ENCODE peak calls at places on chromosomes 11 and 22, in four cellular contexts. One of them, this sample, is unnamed.

GRCh38 chr11:35974878-35975578 is 31.2 kb downstream of the LDLRAD3 start:
- DNase-seq in CD4-positive, alpha-beta memory T cell: no peak
- DNase-seq in upper lobe of right lung: no peak
- DNase-seq in neuronal stem cell: no peak
- DNase-seq in this sample: no peak

GRCh38 chr22:46145361-46145851 is 4.9 kb upstream of the PPARA start:
- DNase-seq in CD4-positive, alpha-beta memory T cell: no peak
- DNase-seq in upper lobe of right lung: no peak
- DNase-seq in neuronal stem cell: no peak
- DNase-seq in this sample: no peak

GRCh38 chr11:57300785-57301184 is 24.0 kb downstream of the TNKS1BP1 start:
- DNase-seq in upper lobe of right lung: no peak
- DNase-seq in neuronal stem cell: no peak
- DNase-seq in CD4-positive, alpha-beta memory T cell: no peak
- DNase-seq in this sample: no peak

GRCh38 chr11:44575962-44576361 is 10.5 kb downstream of the CD82 start:
- DNase-seq in neuronal stem cell: no peak
- DNase-seq in upper lobe of right lung: no peak
- DNase-seq in CD4-positive, alpha-beta memory T cell: no peak
- DNase-seq in this sample: no peak

GRCh38 chr22:31212783-31213626 is 907 bp downstream of the LIMK2 start:
- DNase-seq in CD4-positive, alpha-beta memory T cell: no peak
- DNase-seq in neuronal stem cell: no peak
- DNase-seq in upper lobe of right lung: no peak
- DNase-seq in this sample: no peak

GRCh38 chr11:88538088-88538487 is 200.6 kb upstream of the CTSC start:
- DNase-seq in upper lobe of right lung: no peak
- DNase-seq in CD4-positive, alpha-beta memory T cell: no peak
- DNase-seq in neuronal stem cell: no peak
- DNase-seq in this sample: no peak

GRCh38 chr11:289706-290620 is 1.0 kb downstream of the PGGHG start:
- DNase-seq in CD4-positive, alpha-beta memory T cell: no peak
- DNase-seq in neuronal stem cell: no peak
- DNase-seq in upper lobe of right lung: peak; percentile 64
- DNase-seq in this sample: no peak

GRCh38 chr22:27456696-27457503 is 344.7 kb downstream of the MN1 start:
- DNase-seq in neuronal stem cell: no peak
- DNase-seq in CD4-positive, alpha-beta memory T cell: no peak
- DNase-seq in upper lobe of right lung: no peak
- DNase-seq in this sample: no peak

GRCh38 chr11:115670538-115671200 is 166.5 kb upstream of the CADM1 start:
- DNase-seq in neuronal stem cell: no peak
- DNase-seq in upper lobe of right lung: no peak
- DNase-seq in CD4-positive, alpha-beta memory T cell: no peak
- DNase-seq in this sample: no peak

GRCh38 chr11:77821349-77821851 is 456 bp downstream of the AAMDC start:
- DNase-seq in upper lobe of right lung: peak; percentile 68
- DNase-seq in neuronal stem cell: no peak
- DNase-seq in CD4-positive, alpha-beta memory T cell: peak; percentile 15
- DNase-seq in this sample: peak; percentile 56

GRCh38 chr11:59901306-59901705 is 22.7 kb downstream of the OOSP3 start:
- DNase-seq in upper lobe of right lung: no peak
- DNase-seq in neuronal stem cell: no peak
- DNase-seq in CD4-positive, alpha-beta memory T cell: no peak
- DNase-seq in this sample: peak; percentile 26

GRCh38 chr11:86696004-86696403 is 23.6 kb upstream of the ME3 start:
- DNase-seq in upper lobe of right lung: no peak
- DNase-seq in CD4-positive, alpha-beta memory T cell: no peak
- DNase-seq in neuronal stem cell: no peak
- DNase-seq in this sample: no peak

GRCh38 chr11:19595840-19596751 is 116.5 kb upstream of the NAV2 start:
- DNase-seq in neuronal stem cell: no peak
- DNase-seq in CD4-positive, alpha-beta memory T cell: no peak
- DNase-seq in upper lobe of right lung: no peak
- DNase-seq in this sample: no peak

GRCh38 chr11:102940714-102941588 is 14.6 kb downstream of the MMP13 start:
- DNase-seq in neuronal stem cell: peak; percentile 64
- DNase-seq in CD4-positive, alpha-beta memory T cell: peak; percentile 32
- DNase-seq in upper lobe of right lung: no peak
- DNase-seq in this sample: peak; percentile 62

GRCh38 chr22:23180301-23180892 is at the start of gene BCR:
- DNase-seq in CD4-positive, alpha-beta memory T cell: peak; percentile 62
- DNase-seq in neuronal stem cell: no peak
- DNase-seq in upper lobe of right lung: peak; percentile 90
- DNase-seq in this sample: no peak

GRCh38 chr11:68942090-68942620 is 38.5 kb downstream of the IGHMBP2 start:
- DNase-seq in CD4-positive, alpha-beta memory T cell: no peak
- DNase-seq in upper lobe of right lung: no peak
- DNase-seq in neuronal stem cell: no peak
- DNase-seq in this sample: no peak

GRCh38 chr22:19121631-19122142 is 525 bp downstream of the DGCR2 start:
- DNase-seq in neuronal stem cell: peak; percentile 24
- DNase-seq in CD4-positive, alpha-beta memory T cell: peak; percentile 23
- DNase-seq in upper lobe of right lung: peak; percentile 84
- DNase-seq in this sample: peak; percentile 51

GRCh38 chr11:12604557-12605105 is 69.6 kb upstream of the TEAD1 start:
- DNase-seq in upper lobe of right lung: no peak
- DNase-seq in neuronal stem cell: no peak
- DNase-seq in CD4-positive, alpha-beta memory T cell: no peak
- DNase-seq in this sample: no peak

GRCh38 chr11:72208281-72208680 is 8.3 kb upstream of the FOLR2 start:
- DNase-seq in upper lobe of right lung: no peak
- DNase-seq in CD4-positive, alpha-beta memory T cell: no peak
- DNase-seq in neuronal stem cell: no peak
- DNase-seq in this sample: no peak

GRCh38 chr11:63832336-63832735 is 6.6 kb upstream of the MARK2 start:
- DNase-seq in neuronal stem cell: no peak
- DNase-seq in upper lobe of right lung: no peak
- DNase-seq in CD4-positive, alpha-beta memory T cell: no peak
- DNase-seq in this sample: no peak

GRCh38 chr11:76801205-76801604 is 18.0 kb downstream of the TSKU start:
- DNase-seq in upper lobe of right lung: no peak
- DNase-seq in neuronal stem cell: no peak
- DNase-seq in CD4-positive, alpha-beta memory T cell: no peak
- DNase-seq in this sample: no peak

GRCh38 chr11:67640021-67640757 is 626 bp upstream of the TBX10 start:
- DNase-seq in upper lobe of right lung: peak; percentile 84
- DNase-seq in CD4-positive, alpha-beta memory T cell: peak; percentile 49
- DNase-seq in neuronal stem cell: no peak
- DNase-seq in this sample: peak; percentile 87

GRCh38 chr11:124454552-124454951 is 9.1 kb upstream of the OR8B8 start:
- DNase-seq in neuronal stem cell: no peak
- DNase-seq in upper lobe of right lung: no peak
- DNase-seq in CD4-positive, alpha-beta memory T cell: no peak
- DNase-seq in this sample: no peak

GRCh38 chr22:43153916-43154315 is 2.6 kb downstream of the TSPO start:
- DNase-seq in neuronal stem cell: no peak
- DNase-seq in CD4-positive, alpha-beta memory T cell: no peak
- DNase-seq in upper lobe of right lung: no peak
- DNase-seq in this sample: no peak

GRCh38 chr11:79182794-79183193 is 258.0 kb downstream of the TENM4 start:
- DNase-seq in upper lobe of right lung: no peak
- DNase-seq in neuronal stem cell: no peak
- DNase-seq in CD4-positive, alpha-beta memory T cell: no peak
- DNase-seq in this sample: no peak

GRCh38 chr11:86632499-86633269 is 39.7 kb downstream of the ME3 start:
- DNase-seq in CD4-positive, alpha-beta memory T cell: no peak
- DNase-seq in neuronal stem cell: peak; percentile 12
- DNase-seq in upper lobe of right lung: no peak
- DNase-seq in this sample: no peak

GRCh38 chr11:94787798-94788197 is 19.6 kb downstream of the AMOTL1 start:
- DNase-seq in CD4-positive, alpha-beta memory T cell: no peak
- DNase-seq in neuronal stem cell: no peak
- DNase-seq in upper lobe of right lung: no peak
- DNase-seq in this sample: no peak

GRCh38 chr11:67675058-67675747 is 780 bp upstream of the ALDH3B2 start:
- DNase-seq in CD4-positive, alpha-beta memory T cell: no peak
- DNase-seq in neuronal stem cell: no peak
- DNase-seq in upper lobe of right lung: peak; percentile 52
- DNase-seq in this sample: no peak

GRCh38 chr22:17924735-17925727 is 99.3 kb downstream of the MICAL3 start:
- DNase-seq in upper lobe of right lung: no peak
- DNase-seq in neuronal stem cell: no peak
- DNase-seq in CD4-positive, alpha-beta memory T cell: no peak
- DNase-seq in this sample: no peak

DNA sequence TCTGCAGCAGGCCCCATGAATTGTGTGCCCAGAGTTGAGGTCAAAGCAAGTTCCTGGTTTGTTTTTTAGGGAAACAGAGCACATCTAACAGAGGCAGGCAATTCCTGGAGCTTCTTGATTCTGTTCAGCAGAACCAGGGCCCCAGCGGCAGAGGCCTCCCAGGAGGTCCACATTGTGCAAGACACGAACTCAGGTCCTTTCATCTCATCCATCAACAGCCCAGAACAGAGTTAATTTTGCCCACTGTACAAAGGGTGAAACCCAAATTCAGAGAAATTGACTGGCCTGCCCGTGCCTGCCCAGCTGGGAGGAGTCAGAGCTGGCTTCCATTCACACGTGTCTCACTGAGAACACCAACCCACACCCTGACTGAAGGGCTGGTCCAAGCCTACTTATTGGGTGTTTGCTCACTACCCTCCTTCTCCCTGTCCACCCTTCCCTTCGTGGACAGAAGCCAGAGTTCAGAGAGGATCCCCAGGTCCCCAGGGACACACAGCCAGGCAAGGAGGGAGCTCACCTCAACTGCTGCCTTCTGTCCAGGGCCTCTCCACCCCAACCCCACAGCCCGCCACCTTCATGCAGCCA is 607.1 kb downstream of the TBC1D22A start:
- DNase-seq in CD4-positive, alpha-beta memory T cell: no peak
- DNase-seq in neuronal stem cell: no peak
- DNase-seq in upper lobe of right lung: no peak
- DNase-seq in this sample: no peak
- H3K9me3 ChIP-seq in CD4-positive, alpha-beta memory T cell: no peaks in the 10 kb centered on the region
- H3K9me3 ChIP-seq in neuronal stem cell: no peaks in the 10 kb centered on the region
- H3K9me3 ChIP-seq in upper lobe of right lung: no peaks in the 10 kb centered on the region
- H3K9me3 ChIP-seq in this sample: no peaks in the 10 kb centered on the region

DNA sequence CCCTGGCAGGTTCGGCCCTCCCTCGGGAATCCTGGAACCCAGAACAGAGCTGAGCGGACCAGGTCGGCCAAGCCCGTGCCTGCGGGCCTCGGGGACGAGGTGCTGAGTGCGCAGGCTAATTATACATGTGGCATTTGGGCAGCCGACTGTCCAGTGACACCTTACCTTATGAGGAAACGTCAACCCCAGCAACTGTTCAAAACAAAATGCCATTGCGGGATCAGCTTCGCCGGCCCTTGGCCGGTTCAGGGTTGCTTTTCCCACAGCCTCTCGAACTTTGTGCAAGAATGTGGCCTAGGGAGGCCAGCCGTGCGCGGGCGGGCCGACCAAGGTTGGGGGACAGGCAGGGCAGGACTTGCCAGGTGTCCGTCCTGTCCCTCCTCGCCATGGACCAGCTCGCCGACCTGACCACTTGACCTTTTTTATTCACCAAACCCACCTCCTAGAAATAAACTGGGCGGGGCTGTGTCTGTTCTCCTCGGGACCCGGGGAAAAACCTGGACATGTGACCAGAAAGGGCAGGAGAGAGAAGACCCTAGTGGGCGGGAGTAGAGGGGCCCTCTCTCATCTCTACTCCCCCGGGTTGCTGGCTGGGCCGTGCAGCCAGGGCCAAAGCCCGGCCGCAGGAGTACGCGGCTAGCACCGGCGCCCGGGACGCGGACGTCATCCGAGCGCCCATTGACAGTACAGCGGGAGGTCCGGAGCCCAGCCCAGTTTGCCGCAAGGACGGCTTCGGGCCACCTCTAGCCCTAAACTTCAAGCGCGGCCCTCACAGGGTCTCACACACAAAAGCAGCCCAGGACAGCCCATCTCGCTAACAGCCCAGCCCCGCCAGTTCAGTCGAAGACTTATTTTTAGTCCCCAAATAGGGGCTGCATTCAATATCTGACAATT is 134.3 kb upstream of the C11orf58 start:
- DNase-seq in neuronal stem cell: peak; percentile 42
- DNase-seq in CD4-positive, alpha-beta memory T cell: no peak
- DNase-seq in upper lobe of right lung: peak; percentile 73
- DNase-seq in this sample: peak; percentile 67
- H3K4me3 ChIP-seq in neuronal stem cell: peak overlapping the region; percentile 90
- H3K4me3 ChIP-seq in CD4-positive, alpha-beta memory T cell: no peak overlapping the region
- H3K4me3 ChIP-seq in upper lobe of right lung: peak overlapping the region; percentile 56
- H3K4me3 ChIP-seq in this sample: peak overlapping the region; percentile 79

DNA sequence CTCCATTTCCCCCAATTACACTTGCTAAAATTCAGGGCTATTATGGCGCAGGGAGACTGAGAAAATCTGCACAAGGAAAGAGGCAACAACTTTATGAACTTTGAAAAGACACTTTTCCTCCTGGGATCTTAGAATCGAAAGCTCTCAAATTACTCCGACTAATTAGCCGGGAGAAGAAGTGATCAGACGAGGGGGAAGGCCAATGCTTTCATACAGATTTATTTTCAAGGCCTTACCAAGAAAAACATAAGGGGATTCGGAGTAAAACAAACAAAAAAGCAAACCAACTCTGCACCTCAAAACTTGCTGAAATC is 1.6 kb downstream of the PAX6 start:
- DNase-seq in CD4-positive, alpha-beta memory T cell: no peak
- DNase-seq in upper lobe of right lung: no peak
- DNase-seq in neuronal stem cell: no peak
- DNase-seq in this sample: no peak
- H3K4me1 ChIP-seq in CD4-positive, alpha-beta memory T cell: peaks cover 54% of the 10 kb centered on the region
- H3K4me1 ChIP-seq in upper lobe of right lung: peaks cover 49% of the 10 kb centered on the region
- H3K4me1 ChIP-seq in neuronal stem cell: peaks cover 19% of the 10 kb centered on the region
- H3K4me1 ChIP-seq in this sample: peaks cover 26% of the 10 kb centered on the region

GRCh38 chr11:96470521-96470920 is 80.7 kb downstream of the JRKL start:
- DNase-seq in CD4-positive, alpha-beta memory T cell: no peak
- DNase-seq in neuronal stem cell: no peak
- DNase-seq in upper lobe of right lung: no peak
- DNase-seq in this sample: no peak

GRCh38 chr11:96472085-96472484 is 82.3 kb downstream of the JRKL start:
- DNase-seq in neuronal stem cell: no peak
- DNase-seq in CD4-positive, alpha-beta memory T cell: no peak
- DNase-seq in upper lobe of right lung: no peak
- DNase-seq in this sample: peak; percentile 13

DNA sequence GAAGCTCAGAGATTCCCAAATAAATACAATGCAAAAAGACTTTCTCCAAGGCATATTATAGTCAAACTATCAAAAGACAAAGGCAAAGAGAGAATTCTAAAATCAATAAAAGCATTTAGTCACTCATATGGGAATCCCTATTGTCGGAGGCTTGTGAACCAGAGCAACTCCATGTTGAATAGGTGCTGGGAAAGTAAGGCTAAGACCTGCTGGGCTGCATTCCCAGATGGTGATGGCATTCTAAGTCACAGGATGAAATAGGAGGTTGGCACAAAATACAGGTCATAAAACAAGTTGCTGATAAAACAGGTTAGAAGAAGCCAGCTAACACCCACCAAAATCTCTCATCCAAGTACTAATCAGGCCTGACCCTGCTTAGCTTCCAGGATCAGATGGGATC is 84.5 kb downstream of the JRKL start:
- DNase-seq in upper lobe of right lung: no peak
- DNase-seq in CD4-positive, alpha-beta memory T cell: no peak
- DNase-seq in neuronal stem cell: no peak
- DNase-seq in this sample: no peak
- H3K9me3 ChIP-seq in upper lobe of right lung: peaks cover 6% of the 10 kb centered on the region
- H3K9me3 ChIP-seq in CD4-positive, alpha-beta memory T cell: no peaks in the 10 kb centered on the region
- H3K9me3 ChIP-seq in neuronal stem cell: no peaks in the 10 kb centered on the region
- H3K9me3 ChIP-seq in this sample: no peaks in the 10 kb centered on the region

This sample was measured in HAP-1.